ENCODE peak calls at places on chromosome 11, in nine cellular contexts. One of them, this sample, is unnamed.

GRCh38 chr11:107018274-107018901 is at the start of gene GUCY1A2:
- DNase-seq in activated T-helper 1 cell treated with anti-CD3 and anti-CD28 coated beads, Interleukin-12 subunit alpha, Interleukin-12 subunit beta, Interleukin-2, Interleukin-4 antibody, amounts not matched to agents 30 ng/mL and 10 ng/mL and 1 ng/mL, durations not matched to agents 14 hours and 24 hours and 36 hours: no peak
- DNase-seq in LoVo: no peak
- DNase-seq in activated CD4-positive, CD25-positive, alpha-beta regulatory T cell: no peak
- DNase-seq in NCI-H748 treated with DMSO at 0.1 percent for 48 hours: no peak
- DNase-seq in NCI-H1417: peak; percentile 84
- DNase-seq in SJSA1: no peak
- DNase-seq in progenitor cell of endocrine pancreas: peak; percentile 15
- DNase-seq in WTC11: peak; percentile 46
- DNase-seq in this sample: no peak

GRCh38 chr11:99371257-99371656 is 350.5 kb downstream of the CNTN5 start:
- DNase-seq in activated T-helper 1 cell treated with anti-CD3 and anti-CD28 coated beads, Interleukin-12 subunit alpha, Interleukin-12 subunit beta, Interleukin-2, Interleukin-4 antibody, amounts not matched to agents 30 ng/mL and 10 ng/mL and 1 ng/mL, durations not matched to agents 14 hours and 24 hours and 36 hours: no peak
- DNase-seq in LoVo: no peak
- DNase-seq in activated CD4-positive, CD25-positive, alpha-beta regulatory T cell: no peak
- DNase-seq in NCI-H748 treated with DMSO at 0.1 percent for 48 hours: no peak
- DNase-seq in NCI-H1417: no peak
- DNase-seq in SJSA1: no peak
- DNase-seq in progenitor cell of endocrine pancreas: no peak
- DNase-seq in WTC11: no peak
- DNase-seq in this sample: no peak

GRCh38 chr11:60928563-60929001 is 4.3 kb downstream of the TMEM132A start:
- DNase-seq in activated T-helper 1 cell treated with anti-CD3 and anti-CD28 coated beads, Interleukin-12 subunit alpha, Interleukin-12 subunit beta, Interleukin-2, Interleukin-4 antibody, amounts not matched to agents 30 ng/mL and 10 ng/mL and 1 ng/mL, durations not matched to agents 14 hours and 24 hours and 36 hours: no peak
- DNase-seq in LoVo: no peak
- DNase-seq in activated CD4-positive, CD25-positive, alpha-beta regulatory T cell: no peak
- DNase-seq in NCI-H748 treated with DMSO at 0.1 percent for 48 hours: no peak
- DNase-seq in NCI-H1417: no peak
- DNase-seq in SJSA1: no peak
- DNase-seq in progenitor cell of endocrine pancreas: no peak
- DNase-seq in WTC11: no peak
- DNase-seq in this sample: no peak

GRCh38 chr11:26079966-26080365 is 252.0 kb upstream of the ANO3 start:
- DNase-seq in activated T-helper 1 cell treated with anti-CD3 and anti-CD28 coated beads, Interleukin-12 subunit alpha, Interleukin-12 subunit beta, Interleukin-2, Interleukin-4 antibody, amounts not matched to agents 30 ng/mL and 10 ng/mL and 1 ng/mL, durations not matched to agents 14 hours and 24 hours and 36 hours: no peak
- DNase-seq in LoVo: no peak
- DNase-seq in activated CD4-positive, CD25-positive, alpha-beta regulatory T cell: no peak
- DNase-seq in NCI-H748 treated with DMSO at 0.1 percent for 48 hours: no peak
- DNase-seq in NCI-H1417: no peak
- DNase-seq in SJSA1: no peak
- DNase-seq in progenitor cell of endocrine pancreas: no peak
- DNase-seq in WTC11: no peak
- DNase-seq in this sample: no peak

GRCh38 chr11:123054301-123055065 is 7.5 kb downstream of the HSPA8 start:
- DNase-seq in activated T-helper 1 cell treated with anti-CD3 and anti-CD28 coated beads, Interleukin-12 subunit alpha, Interleukin-12 subunit beta, Interleukin-2, Interleukin-4 antibody, amounts not matched to agents 30 ng/mL and 10 ng/mL and 1 ng/mL, durations not matched to agents 14 hours and 24 hours and 36 hours: no peak
- DNase-seq in LoVo: peak; percentile 78
- DNase-seq in activated CD4-positive, CD25-positive, alpha-beta regulatory T cell: no peak
- DNase-seq in NCI-H748 treated with DMSO at 0.1 percent for 48 hours: peak; percentile 67
- DNase-seq in NCI-H1417: peak; percentile 57
- DNase-seq in SJSA1: peak; percentile 42
- DNase-seq in progenitor cell of endocrine pancreas: no peak
- DNase-seq in WTC11: no peak
- DNase-seq in this sample: no peak

GRCh38 chr11:102853956-102854355 is 10.5 kb upstream of the MMP3 start:
- DNase-seq in activated T-helper 1 cell treated with anti-CD3 and anti-CD28 coated beads, Interleukin-12 subunit alpha, Interleukin-12 subunit beta, Interleukin-2, Interleukin-4 antibody, amounts not matched to agents 30 ng/mL and 10 ng/mL and 1 ng/mL, durations not matched to agents 14 hours and 24 hours and 36 hours: no peak
- DNase-seq in LoVo: no peak
- DNase-seq in activated CD4-positive, CD25-positive, alpha-beta regulatory T cell: no peak
- DNase-seq in NCI-H748 treated with DMSO at 0.1 percent for 48 hours: no peak
- DNase-seq in NCI-H1417: no peak
- DNase-seq in SJSA1: no peak
- DNase-seq in progenitor cell of endocrine pancreas: no peak
- DNase-seq in WTC11: no peak
- DNase-seq in this sample: no peak

GRCh38 chr11:77377734-77378133 is 76.2 kb upstream of the GDPD4 start:
- DNase-seq in activated T-helper 1 cell treated with anti-CD3 and anti-CD28 coated beads, Interleukin-12 subunit alpha, Interleukin-12 subunit beta, Interleukin-2, Interleukin-4 antibody, amounts not matched to agents 30 ng/mL and 10 ng/mL and 1 ng/mL, durations not matched to agents 14 hours and 24 hours and 36 hours: no peak
- DNase-seq in LoVo: no peak
- DNase-seq in activated CD4-positive, CD25-positive, alpha-beta regulatory T cell: no peak
- DNase-seq in NCI-H748 treated with DMSO at 0.1 percent for 48 hours: no peak
- DNase-seq in NCI-H1417: no peak
- DNase-seq in SJSA1: no peak
- DNase-seq in progenitor cell of endocrine pancreas: no peak
- DNase-seq in WTC11: no peak
- DNase-seq in this sample: no peak

GRCh38 chr11:68044145-68044813 is 5.5 kb downstream of the TCIRG1 start:
- DNase-seq in activated T-helper 1 cell treated with anti-CD3 and anti-CD28 coated beads, Interleukin-12 subunit alpha, Interleukin-12 subunit beta, Interleukin-2, Interleukin-4 antibody, amounts not matched to agents 30 ng/mL and 10 ng/mL and 1 ng/mL, durations not matched to agents 14 hours and 24 hours and 36 hours: no peak
- DNase-seq in LoVo: no peak
- DNase-seq in activated CD4-positive, CD25-positive, alpha-beta regulatory T cell: no peak
- DNase-seq in NCI-H748 treated with DMSO at 0.1 percent for 48 hours: no peak
- DNase-seq in NCI-H1417: peak; percentile 81
- DNase-seq in SJSA1: no peak
- DNase-seq in progenitor cell of endocrine pancreas: no peak
- DNase-seq in WTC11: no peak
- DNase-seq in this sample: peak; percentile 49

GRCh38 chr11:133946541-133947297 is 10.0 kb downstream of the IGSF9B start:
- DNase-seq in activated T-helper 1 cell treated with anti-CD3 and anti-CD28 coated beads, Interleukin-12 subunit alpha, Interleukin-12 subunit beta, Interleukin-2, Interleukin-4 antibody, amounts not matched to agents 30 ng/mL and 10 ng/mL and 1 ng/mL, durations not matched to agents 14 hours and 24 hours and 36 hours: peak; percentile 49
- DNase-seq in LoVo: no peak
- DNase-seq in activated CD4-positive, CD25-positive, alpha-beta regulatory T cell: no peak
- DNase-seq in NCI-H748 treated with DMSO at 0.1 percent for 48 hours: no peak
- DNase-seq in NCI-H1417: peak; percentile 86
- DNase-seq in SJSA1: no peak
- DNase-seq in progenitor cell of endocrine pancreas: no peak
- DNase-seq in WTC11: peak; percentile 43
- DNase-seq in this sample: no peak

GRCh38 chr11:94134651-94135512 is 6.2 kb downstream of the PANX1 start:
- DNase-seq in activated T-helper 1 cell treated with anti-CD3 and anti-CD28 coated beads, Interleukin-12 subunit alpha, Interleukin-12 subunit beta, Interleukin-2, Interleukin-4 antibody, amounts not matched to agents 30 ng/mL and 10 ng/mL and 1 ng/mL, durations not matched to agents 14 hours and 24 hours and 36 hours: peak; percentile 9
- DNase-seq in LoVo: peak; percentile 26
- DNase-seq in activated CD4-positive, CD25-positive, alpha-beta regulatory T cell: no peak
- DNase-seq in NCI-H748 treated with DMSO at 0.1 percent for 48 hours: no peak
- DNase-seq in NCI-H1417: no peak
- DNase-seq in SJSA1: peak; percentile 68
- DNase-seq in progenitor cell of endocrine pancreas: no peak
- DNase-seq in WTC11: no peak
- DNase-seq in this sample: peak; percentile 58

GRCh38 chr11:123072279-123072678 is 10.3 kb upstream of the HSPA8 start:
- DNase-seq in activated T-helper 1 cell treated with anti-CD3 and anti-CD28 coated beads, Interleukin-12 subunit alpha, Interleukin-12 subunit beta, Interleukin-2, Interleukin-4 antibody, amounts not matched to agents 30 ng/mL and 10 ng/mL and 1 ng/mL, durations not matched to agents 14 hours and 24 hours and 36 hours: no peak
- DNase-seq in LoVo: no peak
- DNase-seq in activated CD4-positive, CD25-positive, alpha-beta regulatory T cell: no peak
- DNase-seq in NCI-H748 treated with DMSO at 0.1 percent for 48 hours: no peak
- DNase-seq in NCI-H1417: no peak
- DNase-seq in SJSA1: no peak
- DNase-seq in progenitor cell of endocrine pancreas: no peak
- DNase-seq in WTC11: no peak
- DNase-seq in this sample: no peak

GRCh38 chr11:31812392-31813241 is 1.5 kb upstream of the PAX6 start:
- DNase-seq in activated T-helper 1 cell treated with anti-CD3 and anti-CD28 coated beads, Interleukin-12 subunit alpha, Interleukin-12 subunit beta, Interleukin-2, Interleukin-4 antibody, amounts not matched to agents 30 ng/mL and 10 ng/mL and 1 ng/mL, durations not matched to agents 14 hours and 24 hours and 36 hours: no peak
- DNase-seq in LoVo: no peak
- DNase-seq in activated CD4-positive, CD25-positive, alpha-beta regulatory T cell: no peak
- DNase-seq in NCI-H748 treated with DMSO at 0.1 percent for 48 hours: peak; percentile 46
- DNase-seq in NCI-H1417: peak; percentile 81
- DNase-seq in SJSA1: no peak
- DNase-seq in progenitor cell of endocrine pancreas: no peak
- DNase-seq in WTC11: peak; percentile 37
- DNase-seq in this sample: peak; percentile 86

GRCh38 chr11:88428959-88429358 is 91.4 kb upstream of the CTSC start:
- DNase-seq in activated T-helper 1 cell treated with anti-CD3 and anti-CD28 coated beads, Interleukin-12 subunit alpha, Interleukin-12 subunit beta, Interleukin-2, Interleukin-4 antibody, amounts not matched to agents 30 ng/mL and 10 ng/mL and 1 ng/mL, durations not matched to agents 14 hours and 24 hours and 36 hours: no peak
- DNase-seq in LoVo: no peak
- DNase-seq in activated CD4-positive, CD25-positive, alpha-beta regulatory T cell: no peak
- DNase-seq in NCI-H748 treated with DMSO at 0.1 percent for 48 hours: no peak
- DNase-seq in NCI-H1417: no peak
- DNase-seq in SJSA1: no peak
- DNase-seq in progenitor cell of endocrine pancreas: no peak
- DNase-seq in WTC11: no peak
- DNase-seq in this sample: no peak

GRCh38 chr11:20934521-20934920 is 265.1 kb downstream of the NELL1 start:
- DNase-seq in activated T-helper 1 cell treated with anti-CD3 and anti-CD28 coated beads, Interleukin-12 subunit alpha, Interleukin-12 subunit beta, Interleukin-2, Interleukin-4 antibody, amounts not matched to agents 30 ng/mL and 10 ng/mL and 1 ng/mL, durations not matched to agents 14 hours and 24 hours and 36 hours: no peak
- DNase-seq in LoVo: no peak
- DNase-seq in activated CD4-positive, CD25-positive, alpha-beta regulatory T cell: no peak
- DNase-seq in NCI-H748 treated with DMSO at 0.1 percent for 48 hours: no peak
- DNase-seq in NCI-H1417: no peak
- DNase-seq in SJSA1: no peak
- DNase-seq in progenitor cell of endocrine pancreas: no peak
- DNase-seq in WTC11: no peak
- DNase-seq in this sample: no peak

GRCh38 chr11:2297623-2298030 is 4.1 kb downstream of the C11orf21 start:
- DNase-seq in activated T-helper 1 cell treated with anti-CD3 and anti-CD28 coated beads, Interleukin-12 subunit alpha, Interleukin-12 subunit beta, Interleukin-2, Interleukin-4 antibody, amounts not matched to agents 30 ng/mL and 10 ng/mL and 1 ng/mL, durations not matched to agents 14 hours and 24 hours and 36 hours: no peak
- DNase-seq in LoVo: no peak
- DNase-seq in activated CD4-positive, CD25-positive, alpha-beta regulatory T cell: no peak
- DNase-seq in NCI-H748 treated with DMSO at 0.1 percent for 48 hours: no peak
- DNase-seq in NCI-H1417: no peak
- DNase-seq in SJSA1: no peak
- DNase-seq in progenitor cell of endocrine pancreas: no peak
- DNase-seq in WTC11: no peak
- DNase-seq in this sample: no peak

GRCh38 chr11:28581286-28582242 is 473.4 kb downstream of the METTL15 start:
- DNase-seq in activated T-helper 1 cell treated with anti-CD3 and anti-CD28 coated beads, Interleukin-12 subunit alpha, Interleukin-12 subunit beta, Interleukin-2, Interleukin-4 antibody, amounts not matched to agents 30 ng/mL and 10 ng/mL and 1 ng/mL, durations not matched to agents 14 hours and 24 hours and 36 hours: no peak
- DNase-seq in LoVo: no peak
- DNase-seq in activated CD4-positive, CD25-positive, alpha-beta regulatory T cell: no peak
- DNase-seq in NCI-H748 treated with DMSO at 0.1 percent for 48 hours: no peak
- DNase-seq in NCI-H1417: no peak
- DNase-seq in SJSA1: no peak
- DNase-seq in progenitor cell of endocrine pancreas: no peak
- DNase-seq in WTC11: peak; percentile 17
- DNase-seq in this sample: no peak

GRCh38 chr11:83472328-83472727 is 186.2 kb upstream of the CCDC90B start:
- DNase-seq in activated T-helper 1 cell treated with anti-CD3 and anti-CD28 coated beads, Interleukin-12 subunit alpha, Interleukin-12 subunit beta, Interleukin-2, Interleukin-4 antibody, amounts not matched to agents 30 ng/mL and 10 ng/mL and 1 ng/mL, durations not matched to agents 14 hours and 24 hours and 36 hours: no peak
- DNase-seq in LoVo: no peak
- DNase-seq in activated CD4-positive, CD25-positive, alpha-beta regulatory T cell: no peak
- DNase-seq in NCI-H748 treated with DMSO at 0.1 percent for 48 hours: no peak
- DNase-seq in NCI-H1417: no peak
- DNase-seq in SJSA1: no peak
- DNase-seq in progenitor cell of endocrine pancreas: no peak
- DNase-seq in WTC11: no peak
- DNase-seq in this sample: no peak

GRCh38 chr11:112291191-112291590 is 30.5 kb upstream of the PLET1 start:
- DNase-seq in activated T-helper 1 cell treated with anti-CD3 and anti-CD28 coated beads, Interleukin-12 subunit alpha, Interleukin-12 subunit beta, Interleukin-2, Interleukin-4 antibody, amounts not matched to agents 30 ng/mL and 10 ng/mL and 1 ng/mL, durations not matched to agents 14 hours and 24 hours and 36 hours: no peak
- DNase-seq in LoVo: no peak
- DNase-seq in activated CD4-positive, CD25-positive, alpha-beta regulatory T cell: no peak
- DNase-seq in NCI-H748 treated with DMSO at 0.1 percent for 48 hours: no peak
- DNase-seq in NCI-H1417: no peak
- DNase-seq in SJSA1: no peak
- DNase-seq in progenitor cell of endocrine pancreas: no peak
- DNase-seq in WTC11: no peak
- DNase-seq in this sample: no peak